ENCODE peak calls at places on chromosomes 11 and 22, in eight cellular contexts. E is activated B cell treated with CpG ODN at 0.5 μM for 24 hours; C is fibroblast of mammary gland; Y is IMR-90; Z is epithelial cell of proximal tubule; D is GM13977; K is CD8-positive, alpha-beta T cell; U is uterus. X is an unnamed sample.

GRCh38 chr11:103581680-103582265 is 454.7 kb upstream of the DDI1 start:
- DNase-seq in E (no peak), C (no peak), Y (peak), Z (no peak), D (no peak), K (no peak), U (no peak), X (no peak)

GRCh38 chr11:31809857-31810778 is 1.0 kb downstream of the PAX6 start:
- DNase-seq in E (no peak), C (peak), Y (peak), Z (no peak), D (peak), K (no peak), U (no peak), X (no peak)

GRCh38 chr22:35842954-35843353 is 125.3 kb downstream of the APOL5 start:
- DNase-seq in E (no peak), C (peak), Y (peak), Z (no peak), D (peak), K (no peak), U (no peak), X (no peak)

GRCh38 chr22:36026741-36027140 is 1.9 kb downstream of the RBFOX2 start:
- DNase-seq in E (no peak), C (peak), Y (peak), Z (no peak), D (peak), K (no peak), U (no peak), X (no peak)

GRCh38 chr11:11381471-11382100 is 28.5 kb upstream of the CSNK2A3 start:
- DNase-seq in E (no peak), C (no peak), Y (no peak), Z (no peak), D (no peak), K (no peak), U (no peak), X (no peak)

GRCh38 chr22:41517172-41518047 is 26.9 kb downstream of the POLR3H start:
- DNase-seq in E (peak), C (peak), Y (peak), Z (no peak), D (peak), K (peak), U (peak), X (no peak)

GRCh38 chr11:124766156-124766555 is 4.1 kb upstream of the ESAM start:
- DNase-seq in E (no peak), C (no peak), Y (no peak), Z (no peak), D (no peak), K (no peak), U (no peak), X (no peak)

GRCh38 chr11:103528046-103528445 is 418.8 kb downstream of the DYNC2H1 start:
- DNase-seq in E (no peak), C (peak), Y (no peak), Z (no peak), D (no peak), K (no peak), U (no peak), X (no peak)

GRCh38 chr11:103325686-103326069 is 216.5 kb downstream of the DYNC2H1 start:
- DNase-seq in E (no peak), C (no peak), Y (no peak), Z (no peak), D (no peak), K (no peak), U (no peak), X (no peak)

GRCh38 chr11:134449713-134450112 is 37.7 kb upstream of the B3GAT1 start:
- DNase-seq in E (no peak), C (no peak), Y (no peak), Z (no peak), D (no peak), K (no peak), U (no peak), X (no peak)
- TF ChIP-seq CTCF in E (no peak), C (no peak), Y (no peak), Z (no peak), D (no peak), K (no peak), U (no peak), X (no peak)

DNA sequence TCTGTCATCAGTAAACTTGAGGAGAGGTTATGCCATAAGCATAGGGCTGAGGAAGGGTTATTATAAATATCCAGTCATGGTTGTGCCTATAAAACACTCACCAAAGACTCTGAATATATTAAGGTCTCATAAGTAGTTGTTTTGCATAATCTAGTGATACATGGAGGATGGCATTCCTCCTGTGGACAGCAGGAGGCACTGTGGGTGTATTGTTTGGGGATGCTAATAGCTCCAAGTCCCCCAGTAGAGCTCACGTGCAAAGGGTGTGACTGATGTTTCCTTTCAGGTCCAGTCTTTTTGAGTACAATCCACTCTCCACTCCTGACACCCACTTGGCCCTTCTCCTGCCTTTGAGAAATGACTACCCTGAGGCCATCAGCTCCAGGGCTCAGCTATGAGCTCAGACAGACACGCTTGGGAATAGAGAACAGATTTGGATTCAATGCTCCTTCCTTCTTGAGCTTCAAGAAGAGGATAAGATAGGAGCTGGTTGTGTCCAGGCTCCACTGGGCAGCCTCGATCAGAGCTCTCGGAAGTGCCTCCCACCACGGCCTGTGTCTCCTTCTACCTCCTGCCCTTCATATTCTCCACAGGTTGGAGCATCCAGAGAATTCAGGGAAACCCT is 85.2 kb upstream of the IGLL5 start:
- DNase-seq in E (no peak), C (peak), Y (no peak), Z (no peak), D (peak), K (peak), U (no peak), X (no peak)
- TF ChIP-seq CTCF in E (no peak), C (peak), Y (peak), Z (peak), D (no peak), K (peak), U (no peak), X (no peak)

DNA sequence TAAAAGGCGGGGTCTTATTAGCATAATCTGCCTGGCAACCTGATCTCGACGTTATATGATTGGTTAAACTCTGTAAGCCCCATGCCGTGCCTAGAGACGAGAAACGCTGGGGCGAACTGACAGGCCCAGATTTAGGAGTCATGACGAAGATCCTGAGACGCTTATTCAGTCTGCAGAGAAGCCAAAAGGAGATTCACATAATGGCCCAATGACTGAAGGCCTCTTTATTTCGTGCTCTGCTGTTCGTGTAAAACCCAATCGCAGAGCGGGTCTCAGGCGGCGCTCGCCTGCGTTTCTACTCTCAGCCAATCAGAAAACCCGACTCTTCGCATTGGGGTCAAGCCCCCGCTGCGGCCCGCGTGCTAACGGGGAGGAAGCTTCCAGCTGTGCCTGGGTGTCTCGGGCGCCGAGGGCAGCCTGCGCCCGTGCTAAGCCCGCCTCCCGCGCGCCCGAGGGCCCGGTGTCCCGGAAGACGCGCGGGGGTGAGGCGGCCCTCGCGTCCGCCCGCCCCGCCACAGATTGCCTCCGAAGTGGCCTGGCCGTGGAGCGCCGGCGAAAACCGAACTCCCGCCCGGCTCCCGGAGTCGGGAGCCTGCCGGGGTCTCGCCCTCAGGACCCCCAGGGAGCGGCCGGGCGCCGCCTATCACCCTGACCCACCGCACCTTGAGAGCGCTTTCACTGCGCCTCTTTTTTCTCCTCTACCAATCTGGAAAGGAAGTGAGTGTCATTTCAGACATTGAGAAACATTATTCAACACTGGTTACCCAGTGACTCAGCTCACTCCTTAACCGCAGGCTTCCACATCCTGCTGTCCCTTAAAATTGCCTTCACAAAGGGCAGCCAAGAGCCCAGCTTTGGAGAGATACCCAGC is 446 bp upstream of the PRDM10 start:
- DNase-seq in E (peak), C (peak), Y (peak), Z (peak), D (peak), K (peak), U (peak), X (peak)
- TF ChIP-seq CTCF in E (no peak), C (no peak), Y (no peak), Z (no peak), D (no peak), K (no peak), U (no peak), X (no peak)

GRCh38 chr11:36295926-36296325 is at the start of gene PRR5L:
- DNase-seq in E (no peak), C (no peak), Y (no peak), Z (no peak), D (no peak), K (no peak), U (no peak), X (no peak)

GRCh38 chr11:36289226-36289852 is at the start of gene COMMD9:
- DNase-seq in E (peak), C (peak), Y (peak), Z (peak), D (peak), K (peak), U (peak), X (peak)

GRCh38 chr11:36288442-36289225 is 590 bp downstream of the COMMD9 start:
- DNase-seq in E (no peak), C (no peak), Y (no peak), Z (no peak), D (no peak), K (peak), U (no peak), X (no peak)

GRCh38 chr11:36296925-36297604 is 977 bp downstream of the PRR5L start:
- DNase-seq in E (no peak), C (peak), Y (peak), Z (no peak), D (no peak), K (no peak), U (no peak), X (no peak)

DNA sequence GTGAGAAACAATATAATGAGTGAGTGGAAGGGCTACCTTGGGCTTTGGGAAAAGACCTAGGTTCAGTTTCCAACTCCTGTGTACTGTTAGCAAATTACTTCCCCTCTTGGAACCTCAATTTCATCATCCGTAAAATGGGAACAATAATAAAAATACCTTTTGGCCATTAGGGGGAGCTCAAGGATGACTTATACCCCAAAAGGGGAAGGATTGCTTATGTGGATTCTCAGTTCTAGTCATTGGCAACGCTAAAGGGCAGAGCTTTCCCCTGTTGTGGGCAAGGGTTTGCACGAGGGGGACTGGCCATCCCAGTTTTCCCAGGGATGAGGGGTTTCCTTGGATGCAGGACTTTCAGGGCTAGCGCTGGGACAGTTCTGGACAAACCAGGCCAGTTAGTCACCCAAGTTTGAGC is 3.1 kb upstream of the COMMD9 start:
- DNase-seq in E (no peak), C (peak), Y (peak), Z (no peak), D (peak), K (no peak), U (no peak), X (no peak)
- TF ChIP-seq CTCF in E (no peak), C (peak), Y (peak), Z (peak), D (peak), K (peak), U (peak), X (peak)

GRCh38 chr11:17972987-17973386 is 39.9 kb downstream of the SERGEF start:
- DNase-seq in E (no peak), C (peak), Y (peak), Z (no peak), D (no peak), K (no peak), U (peak), X (peak)
- TF ChIP-seq CTCF in E (no peak), C (peak), Y (peak), Z (peak), D (peak), K (no peak), U (peak), X (peak)

GRCh38 chr11:19813158-19813879 is 100.7 kb downstream of the NAV2 start:
- DNase-seq in E (no peak), C (no peak), Y (no peak), Z (no peak), D (no peak), K (no peak), U (no peak), X (no peak)

GRCh38 chr11:19812710-19813109 is 100.1 kb downstream of the NAV2 start:
- DNase-seq in E (no peak), C (no peak), Y (no peak), Z (no peak), D (no peak), K (no peak), U (no peak), X (no peak)

GRCh38 chr11:19812096-19812495 is 99.5 kb downstream of the NAV2 start:
- DNase-seq in E (no peak), C (no peak), Y (no peak), Z (no peak), D (no peak), K (no peak), U (no peak), X (no peak)

GRCh38 chr11:19811391-19811790 is 98.8 kb downstream of the NAV2 start:
- DNase-seq in E (no peak), C (no peak), Y (no peak), Z (no peak), D (no peak), K (no peak), U (no peak), X (no peak)

GRCh38 chr11:19810852-19811251 is 98.2 kb downstream of the NAV2 start:
- DNase-seq in E (no peak), C (no peak), Y (no peak), Z (no peak), D (no peak), K (no peak), U (no peak), X (no peak)
- TF ChIP-seq CTCF in E (no peak), C (no peak), Y (no peak), Z (no peak), D (no peak), K (no peak), U (no peak), X (no peak)

GRCh38 chr11:110463153-110463552 is 33.4 kb downstream of the FDX1 start:
- DNase-seq in E (no peak), C (peak), Y (peak), Z (no peak), D (no peak), K (no peak), U (peak), X (peak)
- TF ChIP-seq CTCF in E (no peak), C (peak), Y (peak), Z (peak), D (peak), K (no peak), U (peak), X (no peak)

DNA sequence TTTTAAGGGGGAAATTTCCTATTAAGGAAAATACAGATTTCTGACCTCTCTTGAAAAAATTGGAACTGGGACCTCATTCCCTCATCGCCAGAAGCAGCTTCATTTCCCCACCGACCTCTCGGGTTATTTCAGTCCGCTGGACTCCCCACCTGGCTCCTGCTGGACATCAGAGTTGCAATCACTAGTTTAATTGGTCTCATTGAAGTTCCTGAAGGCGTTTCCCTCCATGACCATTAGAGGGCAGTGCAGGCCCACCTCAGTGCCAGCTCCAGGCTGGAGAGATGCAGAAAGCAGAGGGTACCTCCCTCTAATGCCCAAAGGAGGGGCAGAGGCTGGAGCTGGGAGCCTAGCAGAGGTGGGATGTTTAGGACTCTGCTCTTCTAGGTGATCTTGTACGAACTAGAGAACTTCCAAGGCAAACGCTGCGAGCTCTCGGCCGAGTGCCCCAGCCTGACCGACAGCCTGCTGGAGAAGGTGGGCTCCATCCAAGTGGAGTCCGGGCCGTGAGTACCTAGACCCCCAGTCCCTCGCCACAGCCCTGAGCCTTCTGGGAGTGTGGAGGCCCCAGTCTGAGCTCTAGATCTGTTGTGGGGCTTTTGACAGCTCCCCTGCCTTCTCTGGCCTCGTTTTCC is 2.7 kb downstream of the CRYBB3 start:
- DNase-seq in E (peak), C (peak), Y (peak), Z (no peak), D (peak), K (peak), U (peak), X (no peak)
- TF ChIP-seq CTCF in E (peak), C (peak), Y (peak), Z (peak), D (peak), K (peak), U (peak), X (peak)

DNA sequence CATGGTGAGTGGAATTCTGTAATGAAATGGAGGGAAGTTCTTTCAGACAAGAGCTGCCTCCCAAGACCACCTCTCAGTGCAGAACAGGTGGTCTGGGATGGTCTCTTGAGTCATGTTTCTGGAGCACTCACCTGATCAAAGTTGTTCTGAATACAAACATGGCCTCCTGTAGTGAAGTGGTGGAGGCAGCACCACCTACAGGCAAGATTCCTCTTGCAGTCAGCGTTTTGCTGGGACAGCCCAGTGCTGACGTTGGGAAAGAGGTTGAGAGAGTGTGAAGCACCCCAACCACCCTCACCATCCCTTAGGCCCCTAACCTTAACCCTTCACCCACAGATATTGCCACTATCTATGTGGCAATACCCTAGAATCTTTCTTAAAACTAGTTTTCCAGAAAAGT is 371.4 kb downstream of the CADM1 start:
- DNase-seq in E (no peak), C (no peak), Y (no peak), Z (no peak), D (peak), K (no peak), U (no peak), X (no peak)
- TF ChIP-seq CTCF in E (no peak), C (no peak), Y (no peak), Z (peak), D (peak), K (no peak), U (no peak), X (no peak)

X was measured in mesothelial cell of epicardium.